ENCODE peak calls at places on chromosomes 11 and 22, in four cellular contexts. One of them, this sample, is unnamed.

GRCh38 chr11:418343-419247 is 3.8 kb upstream of the SIGIRR start:
- DNase-seq in GM23338: no peak
- DNase-seq in HCT116: no peak
- DNase-seq in MM.1S: no peak
- DNase-seq in this sample: no peak

GRCh38 chr11:9017773-9018172 is 14.0 kb upstream of the NRIP3 start:
- DNase-seq in GM23338: no peak
- DNase-seq in HCT116: no peak
- DNase-seq in MM.1S: no peak
- DNase-seq in this sample: no peak

GRCh38 chr11:34652191-34652958 is 31.5 kb downstream of the EHF start:
- DNase-seq in GM23338: no peak
- DNase-seq in HCT116: no peak
- DNase-seq in MM.1S: no peak
- DNase-seq in this sample: no peak

GRCh38 chr11:117851091-117851490 is 25.4 kb downstream of the FXYD6 start:
- DNase-seq in GM23338: peak; percentile 41
- DNase-seq in HCT116: no peak
- DNase-seq in MM.1S: no peak
- DNase-seq in this sample: no peak

GRCh38 chr11:86735462-86736302 is 63.3 kb upstream of the ME3 start:
- DNase-seq in GM23338: no peak
- DNase-seq in HCT116: no peak
- DNase-seq in MM.1S: no peak
- DNase-seq in this sample: no peak

GRCh38 chr22:45426387-45426786 is 12.9 kb downstream of the RIBC2 start:
- DNase-seq in GM23338: no peak
- DNase-seq in HCT116: no peak
- DNase-seq in MM.1S: no peak
- DNase-seq in this sample: no peak

GRCh38 chr11:116742104-116742503 is 30.7 kb downstream of the BUD13 start:
- DNase-seq in GM23338: peak; percentile 14
- DNase-seq in HCT116: no peak
- DNase-seq in MM.1S: no peak
- DNase-seq in this sample: no peak

GRCh38 chr11:67357831-67358555 is 4.6 kb upstream of the POLD4 start:
- DNase-seq in GM23338: no peak
- DNase-seq in HCT116: no peak
- DNase-seq in MM.1S: no peak
- DNase-seq in this sample: peak; percentile 17

GRCh38 chr11:16946477-16947282 is 67.5 kb downstream of the PLEKHA7 start:
- DNase-seq in GM23338: peak; percentile 43
- DNase-seq in HCT116: no peak
- DNase-seq in MM.1S: peak; percentile 68
- DNase-seq in this sample: no peak

GRCh38 chr11:8097062-8097814 is 16.2 kb downstream of the TUB start:
- DNase-seq in GM23338: no peak
- DNase-seq in HCT116: no peak
- DNase-seq in MM.1S: no peak
- DNase-seq in this sample: no peak

GRCh38 chr11:12288212-12288933 is 89.0 kb upstream of the PARVA start:
- DNase-seq in GM23338: peak; percentile 96
- DNase-seq in HCT116: peak; percentile 71
- DNase-seq in MM.1S: peak; percentile 54
- DNase-seq in this sample: peak; percentile 90

GRCh38 chr11:8070417-8071101 is 10.5 kb upstream of the TUB start:
- DNase-seq in GM23338: peak; percentile 60
- DNase-seq in HCT116: peak; percentile 21
- DNase-seq in MM.1S: no peak
- DNase-seq in this sample: peak; percentile 73

GRCh38 chr22:25127274-25127673 is 72.4 kb upstream of the CRYBB3 start:
- DNase-seq in GM23338: no peak
- DNase-seq in HCT116: no peak
- DNase-seq in MM.1S: no peak
- DNase-seq in this sample: no peak

GRCh38 chr11:36357831-36358230 is 61.7 kb downstream of the PRR5L start:
- DNase-seq in GM23338: no peak
- DNase-seq in HCT116: no peak
- DNase-seq in MM.1S: no peak
- DNase-seq in this sample: no peak

GRCh38 chr11:27471067-27471587 is 1.5 kb downstream of the LGR4 start:
- DNase-seq in GM23338: peak; percentile 51
- DNase-seq in HCT116: no peak
- DNase-seq in MM.1S: no peak
- DNase-seq in this sample: no peak

GRCh38 chr11:118649941-118650340 is 29.5 kb downstream of the TREH start:
- DNase-seq in GM23338: no peak
- DNase-seq in HCT116: no peak
- DNase-seq in MM.1S: no peak
- DNase-seq in this sample: no peak

GRCh38 chr11:130427581-130428211 is 713 bp downstream of the ADAMTS8 start:
- DNase-seq in GM23338: peak; percentile 70
- DNase-seq in HCT116: no peak
- DNase-seq in MM.1S: no peak
- DNase-seq in this sample: peak; percentile 56

GRCh38 chr11:114244995-114245394 is 51.2 kb upstream of the NNMT start:
- DNase-seq in GM23338: no peak
- DNase-seq in HCT116: no peak
- DNase-seq in MM.1S: no peak
- DNase-seq in this sample: no peak

GRCh38 chr11:122069946-122070345 is 46.1 kb downstream of the BLID start:
- DNase-seq in GM23338: peak; percentile 49
- DNase-seq in HCT116: no peak
- DNase-seq in MM.1S: peak; percentile 90
- DNase-seq in this sample: peak; percentile 65

GRCh38 chr11:19091366-19091765 is 25.6 kb upstream of the ZDHHC13 start:
- DNase-seq in GM23338: no peak
- DNase-seq in HCT116: no peak
- DNase-seq in MM.1S: no peak
- DNase-seq in this sample: no peak

GRCh38 chr11:46160100-46160499 is 38.8 kb upstream of the PHF21A start:
- DNase-seq in GM23338: peak; percentile 51
- DNase-seq in HCT116: no peak
- DNase-seq in MM.1S: no peak
- DNase-seq in this sample: no peak

GRCh38 chr22:49480896-49481650 is 346.6 kb downstream of the BRD1 start:
- DNase-seq in GM23338: no peak
- DNase-seq in HCT116: no peak
- DNase-seq in MM.1S: no peak
- DNase-seq in this sample: no peak

GRCh38 chr11:66542362-66542761 is 3.5 kb downstream of the ZDHHC24 start:
- DNase-seq in GM23338: no peak
- DNase-seq in HCT116: no peak
- DNase-seq in MM.1S: no peak
- DNase-seq in this sample: no peak

GRCh38 chr11:35163707-35164496 is 24.9 kb downstream of the CD44 start:
- DNase-seq in GM23338: peak; percentile 65
- DNase-seq in HCT116: no peak
- DNase-seq in MM.1S: peak; percentile 72
- DNase-seq in this sample: no peak

GRCh38 chr11:110855246-110855645 is 143.0 kb upstream of the ARHGAP20 start:
- DNase-seq in GM23338: no peak
- DNase-seq in HCT116: no peak
- DNase-seq in MM.1S: no peak
- DNase-seq in this sample: no peak

GRCh38 chr11:63132985-63133775 is 10.8 kb downstream of the SLC22A24 start:
- DNase-seq in GM23338: peak; percentile 8
- DNase-seq in HCT116: no peak
- DNase-seq in MM.1S: no peak
- DNase-seq in this sample: no peak

GRCh38 chr11:8988329-8989234 is 15.2 kb downstream of the NRIP3 start:
- DNase-seq in GM23338: no peak
- DNase-seq in HCT116: no peak
- DNase-seq in MM.1S: no peak
- DNase-seq in this sample: no peak

GRCh38 chr11:64727131-64727530 is 4.1 kb upstream of the NRXN2 start:
- DNase-seq in GM23338: no peak
- DNase-seq in HCT116: no peak
- DNase-seq in MM.1S: no peak
- DNase-seq in this sample: no peak

GRCh38 chr11:118916842-118917388 is 8.8 kb downstream of the BCL9L start:
- DNase-seq in GM23338: peak; percentile 79
- DNase-seq in HCT116: no peak
- DNase-seq in MM.1S: no peak
- DNase-seq in this sample: no peak

GRCh38 chr11:113446112-113446511 is 29.1 kb downstream of the DRD2 start:
- DNase-seq in GM23338: no peak
- DNase-seq in HCT116: no peak
- DNase-seq in MM.1S: no peak
- DNase-seq in this sample: no peak

GRCh38 chr11:65459552-65459951 is 37.0 kb downstream of the NEAT1 start:
- DNase-seq in GM23338: peak; percentile 93
- DNase-seq in HCT116: no peak
- DNase-seq in MM.1S: no peak
- DNase-seq in this sample: no peak

GRCh38 chr11:74648894-74649293 is 56.5 kb downstream of the POLD3 start:
- DNase-seq in GM23338: no peak
- DNase-seq in HCT116: no peak
- DNase-seq in MM.1S: no peak
- DNase-seq in this sample: no peak

GRCh38 chr11:74646964-74647363 is 54.6 kb downstream of the POLD3 start:
- DNase-seq in GM23338: peak; percentile 22
- DNase-seq in HCT116: no peak
- DNase-seq in MM.1S: no peak
- DNase-seq in this sample: no peak

GRCh38 chr11:74647404-74647803 is 55.0 kb downstream of the POLD3 start:
- DNase-seq in GM23338: no peak
- DNase-seq in HCT116: no peak
- DNase-seq in MM.1S: no peak
- DNase-seq in this sample: no peak

GRCh38 chr11:74647831-74648230 is 55.4 kb downstream of the POLD3 start:
- DNase-seq in GM23338: no peak
- DNase-seq in HCT116: no peak
- DNase-seq in MM.1S: no peak
- DNase-seq in this sample: no peak

GRCh38 chr11:74650498-74650897 is 58.1 kb downstream of the POLD3 start:
- DNase-seq in GM23338: no peak
- DNase-seq in HCT116: no peak
- DNase-seq in MM.1S: no peak
- DNase-seq in this sample: no peak
- H3K9me2 ChIP-seq in GM23338: peaks cover 9% of the 10 kb centered on the region
- H3K9me2 ChIP-seq in HCT116: no peaks in the 10 kb centered on the region
- H3K9me2 ChIP-seq in MM.1S: no peaks in the 10 kb centered on the region
- H3K9me2 ChIP-seq in this sample: no peaks in the 10 kb centered on the region

DNA sequence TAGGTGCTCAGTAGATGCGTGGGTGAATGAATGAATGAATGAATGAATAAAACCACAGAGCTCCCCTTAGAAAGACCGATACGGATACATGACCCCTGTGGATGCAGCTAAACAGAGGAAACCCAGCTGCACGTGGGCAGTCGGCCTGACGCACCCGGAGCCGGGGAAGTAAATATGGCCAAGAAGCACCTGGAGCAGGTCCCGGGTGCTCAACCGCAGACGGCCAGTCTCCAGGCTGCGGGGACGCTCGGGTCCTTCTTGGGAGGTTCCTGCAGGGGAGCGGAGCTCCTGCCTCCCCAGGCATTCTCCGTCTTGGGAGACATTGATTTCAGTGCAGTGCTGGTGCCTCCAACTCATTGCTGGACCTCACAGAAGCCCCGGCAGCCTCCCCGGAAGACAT is 11.7 kb upstream of the TPCN2 start:
- DNase-seq in GM23338: no peak
- DNase-seq in HCT116: no peak
- DNase-seq in MM.1S: no peak
- DNase-seq in this sample: no peak
- H3K9me2 ChIP-seq in GM23338: peaks cover 8% of the 10 kb centered on the region
- H3K9me2 ChIP-seq in HCT116: no peaks in the 10 kb centered on the region
- H3K9me2 ChIP-seq in MM.1S: no peaks in the 10 kb centered on the region
- H3K9me2 ChIP-seq in this sample: no peaks in the 10 kb centered on the region

GRCh38 chr11:4095509-4096230 is 1.1 kb downstream of the RRM1 start:
- DNase-seq in GM23338: no peak
- DNase-seq in HCT116: no peak
- DNase-seq in MM.1S: peak; percentile 14
- DNase-seq in this sample: peak; percentile 27

GRCh38 chr11:4093519-4094347 is 866 bp upstream of the RRM1 start:
- DNase-seq in GM23338: no peak
- DNase-seq in HCT116: no peak
- DNase-seq in MM.1S: peak; percentile 10
- DNase-seq in this sample: no peak

GRCh38 chr11:4094348-4095291 is at the start of gene RRM1:
- DNase-seq in GM23338: peak; percentile 98
- DNase-seq in HCT116: peak; percentile 93
- DNase-seq in MM.1S: peak; percentile 94
- DNase-seq in this sample: peak; percentile 94

GRCh38 chr11:4102711-4103110 is 8.1 kb downstream of the RRM1 start:
- DNase-seq in GM23338: no peak
- DNase-seq in HCT116: no peak
- DNase-seq in MM.1S: no peak
- DNase-seq in this sample: no peak

DNA sequence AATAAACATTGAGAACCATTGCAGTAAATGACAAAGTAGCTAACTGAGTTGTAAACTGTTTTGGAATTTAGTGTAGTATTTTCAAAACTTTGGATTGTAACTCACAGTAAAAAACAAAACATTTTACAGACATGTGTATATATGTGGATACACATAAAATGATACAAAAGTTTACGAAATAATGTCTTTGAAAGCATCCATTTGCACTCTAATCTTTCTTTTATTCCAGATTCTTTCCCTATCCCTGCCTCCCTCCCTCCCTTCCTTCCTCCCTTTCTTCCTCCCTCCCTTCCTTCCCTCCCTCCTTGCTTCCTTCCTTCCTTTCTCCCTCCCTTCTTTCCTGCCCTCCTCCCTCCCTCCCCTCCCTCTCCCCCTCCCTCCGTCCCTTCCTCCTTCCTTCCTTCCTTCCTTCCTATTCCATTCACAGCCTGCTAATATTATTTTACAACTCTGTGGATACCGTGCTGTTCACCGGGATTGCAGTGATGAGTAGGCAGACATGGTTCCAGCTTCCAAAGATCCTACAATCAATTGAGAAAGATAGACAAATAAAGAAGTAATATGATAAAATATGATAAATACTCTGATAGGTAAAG is 3.5 kb downstream of the RRM1 start:
- DNase-seq in GM23338: no peak
- DNase-seq in HCT116: no peak
- DNase-seq in MM.1S: no peak
- DNase-seq in this sample: no peak
- H3K9me2 ChIP-seq in GM23338: no peaks in the 10 kb centered on the region
- H3K9me2 ChIP-seq in HCT116: no peaks in the 10 kb centered on the region
- H3K9me2 ChIP-seq in MM.1S: no peaks in the 10 kb centered on the region
- H3K9me2 ChIP-seq in this sample: no peaks in the 10 kb centered on the region

GRCh38 chr22:19717691-19718254 is 3.5 kb downstream of the SEPTIN5 start:
- DNase-seq in GM23338: peak; percentile 63
- DNase-seq in HCT116: no peak
- DNase-seq in MM.1S: peak; percentile 55
- DNase-seq in this sample: peak; percentile 97

GRCh38 chr22:19716041-19716828 is 1.9 kb downstream of the SEPTIN5 start:
- DNase-seq in GM23338: no peak
- DNase-seq in HCT116: no peak
- DNase-seq in MM.1S: no peak
- DNase-seq in this sample: no peak

GRCh38 chr22:19715286-19715939 is 1.1 kb downstream of the SEPTIN5 start:
- DNase-seq in GM23338: no peak
- DNase-seq in HCT116: no peak
- DNase-seq in MM.1S: no peak
- DNase-seq in this sample: no peak

GRCh38 chr22:19717181-19717580 is 2.9 kb downstream of the SEPTIN5 start:
- DNase-seq in GM23338: no peak
- DNase-seq in HCT116: no peak
- DNase-seq in MM.1S: no peak
- DNase-seq in this sample: peak; percentile 62

GRCh38 chr22:19716829-19717105 is 2.5 kb downstream of the SEPTIN5 start:
- DNase-seq in GM23338: no peak
- DNase-seq in HCT116: no peak
- DNase-seq in MM.1S: no peak
- DNase-seq in this sample: no peak
- H3K9me2 ChIP-seq in GM23338: no peaks in the 10 kb centered on the region
- H3K9me2 ChIP-seq in HCT116: no peaks in the 10 kb centered on the region
- H3K9me2 ChIP-seq in MM.1S: no peaks in the 10 kb centered on the region
- H3K9me2 ChIP-seq in this sample: no peaks in the 10 kb centered on the region

This sample was measured in SK-N-SH.